ENCODE peak calls at places on chromosome 4, in six cellular contexts. One of them, this sample, is unnamed.

GRCh38 chr4:128663325-128663724 is 146.2 kb upstream of the JADE1 start:
- DNase-seq in HCT116: no peak
- DNase-seq in SK-N-SH: no peak
- DNase-seq in H1: no peak
- DNase-seq in HepG2: no peak
- DNase-seq in K562: no peak
- DNase-seq in this sample: peak; percentile 75

GRCh38 chr4:75948822-75949444 is 8.1 kb upstream of the NAAA start:
- DNase-seq in K562: no peak
- DNase-seq in HepG2: no peak
- DNase-seq in H1: no peak
- DNase-seq in HCT116: no peak
- DNase-seq in SK-N-SH: no peak
- DNase-seq in this sample: no peak

GRCh38 chr4:80265571-80266266 is 745 bp upstream of the FGF5 start:
- DNase-seq in K562: peak; percentile 18
- DNase-seq in H1: no peak
- DNase-seq in HCT116: no peak
- DNase-seq in HepG2: no peak
- DNase-seq in SK-N-SH: peak; percentile 64
- DNase-seq in this sample: no peak

GRCh38 chr4:56049428-56050212 is 100.9 kb downstream of the CEP135 start:
- DNase-seq in K562: peak; percentile 23
- DNase-seq in SK-N-SH: peak; percentile 69
- DNase-seq in H1: peak; percentile 80
- DNase-seq in HCT116: peak; percentile 19
- DNase-seq in HepG2: no peak
- DNase-seq in this sample: peak; percentile 23

GRCh38 chr4:181293014-181293413 is 950.2 kb upstream of the TENM3 start:
- DNase-seq in H1: no peak
- DNase-seq in K562: no peak
- DNase-seq in SK-N-SH: no peak
- DNase-seq in HepG2: no peak
- DNase-seq in HCT116: no peak
- DNase-seq in this sample: no peak

GRCh38 chr4:149031399-149031798 is 589.2 kb upstream of the NR3C2 start:
- DNase-seq in H1: no peak
- DNase-seq in HepG2: peak; percentile 0
- DNase-seq in K562: no peak
- DNase-seq in SK-N-SH: no peak
- DNase-seq in HCT116: peak; percentile 13
- DNase-seq in this sample: no peak

GRCh38 chr4:148447672-148448071 is 5.5 kb upstream of the NR3C2 start:
- DNase-seq in SK-N-SH: no peak
- DNase-seq in K562: no peak
- DNase-seq in H1: no peak
- DNase-seq in HepG2: no peak
- DNase-seq in HCT116: no peak
- DNase-seq in this sample: no peak

GRCh38 chr4:151407466-151408379 is 1.3 kb upstream of the FHIP1A start:
- DNase-seq in K562: no peak
- DNase-seq in SK-N-SH: peak; percentile 28
- DNase-seq in HCT116: no peak
- DNase-seq in HepG2: no peak
- DNase-seq in H1: peak; percentile 65
- DNase-seq in this sample: peak; percentile 10

GRCh38 chr4:118968006-118968405 is 79.4 kb downstream of the SYNPO2 start:
- DNase-seq in HCT116: no peak
- DNase-seq in HepG2: no peak
- DNase-seq in H1: no peak
- DNase-seq in K562: no peak
- DNase-seq in SK-N-SH: no peak
- DNase-seq in this sample: no peak

GRCh38 chr4:663438-664428 is 10.3 kb downstream of the ATP5ME start:
- DNase-seq in H1: no peak
- DNase-seq in K562: no peak
- DNase-seq in HCT116: no peak
- DNase-seq in SK-N-SH: peak; percentile 95
- DNase-seq in HepG2: no peak
- DNase-seq in this sample: no peak

GRCh38 chr4:123767801-123768200 is 371.2 kb downstream of the SPRY1 start:
- DNase-seq in HepG2: no peak
- DNase-seq in SK-N-SH: no peak
- DNase-seq in K562: no peak
- DNase-seq in H1: no peak
- DNase-seq in HCT116: no peak
- DNase-seq in this sample: no peak

GRCh38 chr4:114606240-114606639 is 7.6 kb downstream of the UGT8 start:
- DNase-seq in K562: no peak
- DNase-seq in SK-N-SH: no peak
- DNase-seq in HCT116: peak; percentile 32
- DNase-seq in H1: no peak
- DNase-seq in HepG2: no peak
- DNase-seq in this sample: no peak

GRCh38 chr4:19971829-19972228 is 279.9 kb upstream of the SLIT2 start:
- DNase-seq in SK-N-SH: no peak
- DNase-seq in K562: no peak
- DNase-seq in HepG2: no peak
- DNase-seq in H1: no peak
- DNase-seq in HCT116: no peak
- DNase-seq in this sample: no peak

GRCh38 chr4:6257243-6258025 is 12.2 kb upstream of the WFS1 start:
- DNase-seq in HepG2: no peak
- DNase-seq in K562: no peak
- DNase-seq in H1: no peak
- DNase-seq in SK-N-SH: no peak
- DNase-seq in HCT116: no peak
- DNase-seq in this sample: no peak

GRCh38 chr4:1416051-1416947 is 10.1 kb upstream of the NKX1-1 start:
- DNase-seq in HCT116: no peak
- DNase-seq in K562: peak; percentile 37
- DNase-seq in SK-N-SH: peak; percentile 41
- DNase-seq in H1: no peak
- DNase-seq in HepG2: no peak
- DNase-seq in this sample: peak; percentile 5

GRCh38 chr4:186688150-186688943 is 35.3 kb downstream of the FAT1 start:
- DNase-seq in K562: no peak
- DNase-seq in HCT116: no peak
- DNase-seq in HepG2: peak; percentile 53
- DNase-seq in SK-N-SH: no peak
- DNase-seq in H1: peak; percentile 65
- DNase-seq in this sample: peak; percentile 19

GRCh38 chr4:150242820-150243458 is 164.7 kb downstream of the DCLK2 start:
- DNase-seq in HepG2: no peak
- DNase-seq in H1: no peak
- DNase-seq in K562: peak; percentile 68
- DNase-seq in SK-N-SH: peak; percentile 74
- DNase-seq in HCT116: peak; percentile 12
- DNase-seq in this sample: peak; percentile 32

GRCh38 chr4:106707776-106708603 is 328.1 kb downstream of the DKK2 start:
- DNase-seq in H1: no peak
- DNase-seq in HCT116: no peak
- DNase-seq in SK-N-SH: no peak
- DNase-seq in HepG2: no peak
- DNase-seq in K562: no peak
- DNase-seq in this sample: no peak

GRCh38 chr4:106898621-106899230 is 137.4 kb downstream of the DKK2 start:
- DNase-seq in HCT116: peak; percentile 51
- DNase-seq in HepG2: peak; percentile 32
- DNase-seq in H1: peak; percentile 50
- DNase-seq in SK-N-SH: peak; percentile 33
- DNase-seq in K562: peak; percentile 36
- DNase-seq in this sample: peak; percentile 28

GRCh38 chr4:159248383-159249178 is 145.7 kb downstream of the RAPGEF2 start:
- DNase-seq in H1: no peak
- DNase-seq in SK-N-SH: peak; percentile 19
- DNase-seq in K562: no peak
- DNase-seq in HepG2: peak; percentile 47
- DNase-seq in HCT116: no peak
- DNase-seq in this sample: peak; percentile 42

GRCh38 chr4:185638093-185638492 is 102.8 kb upstream of the PDLIM3 start:
- DNase-seq in HCT116: no peak
- DNase-seq in SK-N-SH: no peak
- DNase-seq in HepG2: no peak
- DNase-seq in H1: no peak
- DNase-seq in K562: no peak
- DNase-seq in this sample: no peak

GRCh38 chr4:144355809-144356757 is 215.6 kb upstream of the GYPA start:
- DNase-seq in H1: no peak
- DNase-seq in HCT116: peak; percentile 67
- DNase-seq in SK-N-SH: no peak
- DNase-seq in HepG2: peak; percentile 3
- DNase-seq in K562: no peak
- DNase-seq in this sample: peak; percentile 49

GRCh38 chr4:107035711-107036601 is at the start of gene DKK2:
- DNase-seq in SK-N-SH: peak; percentile 40
- DNase-seq in HepG2: no peak
- DNase-seq in K562: no peak
- DNase-seq in HCT116: no peak
- DNase-seq in H1: peak; percentile 66
- DNase-seq in this sample: no peak

GRCh38 chr4:151939670-151940069 is 178.9 kb upstream of the GATB start:
- DNase-seq in HCT116: no peak
- DNase-seq in H1: no peak
- DNase-seq in K562: no peak
- DNase-seq in HepG2: no peak
- DNase-seq in SK-N-SH: no peak
- DNase-seq in this sample: no peak

GRCh38 chr4:169236901-169237626 is 33.7 kb downstream of the SH3RF1 start:
- DNase-seq in HCT116: no peak
- DNase-seq in K562: no peak
- DNase-seq in SK-N-SH: no peak
- DNase-seq in H1: no peak
- DNase-seq in HepG2: no peak
- DNase-seq in this sample: peak; percentile 5

GRCh38 chr4:95979961-95980876 is 140.3 kb downstream of the PDHA2 start:
- DNase-seq in H1: no peak
- DNase-seq in K562: no peak
- DNase-seq in SK-N-SH: no peak
- DNase-seq in HepG2: no peak
- DNase-seq in HCT116: no peak
- DNase-seq in this sample: no peak

GRCh38 chr4:63017300-63017699 is 1392.0 kb downstream of the TECRL start:
- DNase-seq in H1: no peak
- DNase-seq in HepG2: no peak
- DNase-seq in HCT116: no peak
- DNase-seq in K562: no peak
- DNase-seq in SK-N-SH: peak; percentile 23
- DNase-seq in this sample: no peak

GRCh38 chr4:38902695-38903094 is 35.1 kb downstream of the FAM114A1 start:
- DNase-seq in K562: no peak
- DNase-seq in H1: no peak
- DNase-seq in SK-N-SH: peak; percentile 52
- DNase-seq in HepG2: peak; percentile 27
- DNase-seq in HCT116: no peak
- DNase-seq in this sample: peak; percentile 29

GRCh38 chr4:185311113-185311888 is 84.4 kb downstream of the LRP2BP start:
- DNase-seq in H1: no peak
- DNase-seq in HCT116: no peak
- DNase-seq in K562: no peak
- DNase-seq in HepG2: no peak
- DNase-seq in SK-N-SH: no peak
- DNase-seq in this sample: no peak

DNA sequence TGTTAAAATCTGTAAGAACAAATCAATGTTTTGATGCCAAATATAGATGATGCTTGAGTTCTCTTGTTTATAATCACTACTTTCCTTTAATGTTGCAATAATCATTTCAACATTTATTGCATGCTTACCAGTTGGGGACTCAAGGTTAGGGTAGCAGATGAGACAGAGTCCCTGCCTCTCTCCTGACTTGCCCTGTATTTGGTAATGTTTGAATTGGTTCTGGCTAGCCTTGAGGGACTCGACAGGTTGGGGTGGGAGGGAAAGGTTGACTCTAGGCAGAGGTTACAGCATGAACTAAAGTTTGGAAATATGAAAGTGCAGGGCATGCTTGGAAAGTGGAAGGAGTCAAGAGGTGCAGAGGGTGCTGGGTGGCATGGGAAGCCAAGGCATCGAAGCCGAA is 2.0 kb downstream of the SEC24B start:
- DNase-seq in K562: no peak
- DNase-seq in HCT116: no peak
- DNase-seq in SK-N-SH: no peak
- DNase-seq in HepG2: peak; percentile 67
- DNase-seq in H1: no peak
- DNase-seq in this sample: no peak
- TF ChIP-seq JUND in K562: no peak
- TF ChIP-seq JUND in HCT116: no peak
- TF ChIP-seq JUND in SK-N-SH: no peak
- TF ChIP-seq JUND in HepG2: no peak
- TF ChIP-seq JUND in H1: no peak
- TF ChIP-seq JUND in this sample: no peak

DNA sequence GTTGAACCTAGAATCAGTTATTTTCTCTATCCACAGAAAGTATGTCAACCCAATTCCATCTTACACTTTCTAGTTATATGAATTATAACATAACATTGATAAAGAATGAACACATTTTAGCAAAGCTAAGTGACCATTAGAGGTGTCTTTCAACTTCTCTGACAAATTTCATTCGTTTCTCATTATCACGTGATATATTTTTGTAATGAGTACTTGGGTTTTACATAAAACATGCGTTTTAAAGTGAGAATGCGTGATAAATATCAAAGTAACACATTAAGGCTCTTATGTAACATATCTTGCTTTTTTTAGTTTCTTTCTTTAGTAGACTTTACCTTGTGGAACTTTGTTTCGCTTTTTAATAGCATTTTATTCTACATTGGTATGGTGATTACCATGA is 1715.1 kb upstream of the IGFBP7 start:
- DNase-seq in H1: no peak
- DNase-seq in SK-N-SH: no peak
- DNase-seq in HCT116: no peak
- DNase-seq in K562: no peak
- DNase-seq in HepG2: no peak
- DNase-seq in this sample: no peak
- TF ChIP-seq JUND in H1: no peak
- TF ChIP-seq JUND in SK-N-SH: no peak
- TF ChIP-seq JUND in HCT116: no peak
- TF ChIP-seq JUND in K562: no peak
- TF ChIP-seq JUND in HepG2: no peak
- TF ChIP-seq JUND in this sample: no peak

GRCh38 chr4:4687935-4688727 is 146.3 kb upstream of the STX18 start:
- DNase-seq in SK-N-SH: no peak
- DNase-seq in HepG2: no peak
- DNase-seq in HCT116: no peak
- DNase-seq in K562: no peak
- DNase-seq in H1: no peak
- DNase-seq in this sample: no peak
- TF ChIP-seq JUND in SK-N-SH: no peak
- TF ChIP-seq JUND in HepG2: no peak
- TF ChIP-seq JUND in HCT116: peak; percentile 17
- TF ChIP-seq JUND in K562: no peak
- TF ChIP-seq JUND in H1: no peak
- TF ChIP-seq JUND in this sample: no peak

DNA sequence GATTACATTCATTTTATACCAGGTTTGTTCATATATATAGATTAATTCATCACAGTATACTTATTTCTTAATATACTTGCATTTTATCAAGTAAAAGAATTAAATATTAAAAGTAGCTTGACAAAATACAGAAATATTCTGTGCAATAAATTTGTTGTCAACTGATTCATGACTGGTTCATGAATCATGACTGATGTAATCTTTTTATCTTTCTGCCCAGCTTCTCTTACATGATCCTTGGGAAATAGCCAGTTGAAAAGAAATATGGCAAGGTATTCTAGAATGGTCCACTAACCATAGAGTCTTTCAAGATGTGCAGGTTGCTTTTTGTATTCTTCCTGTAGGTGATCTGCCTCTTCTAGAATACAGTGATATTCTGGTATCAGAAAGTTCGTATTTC is 4.2 kb upstream of the CCNA2 start:
- DNase-seq in H1: no peak
- DNase-seq in K562: no peak
- DNase-seq in HCT116: no peak
- DNase-seq in HepG2: no peak
- DNase-seq in SK-N-SH: no peak
- DNase-seq in this sample: no peak
- TF ChIP-seq JUND in H1: no peak
- TF ChIP-seq JUND in K562: peak; percentile 74
- TF ChIP-seq JUND in HCT116: no peak
- TF ChIP-seq JUND in HepG2: no peak
- TF ChIP-seq JUND in SK-N-SH: peak; percentile 88
- TF ChIP-seq JUND in this sample: no peak